ENCODE peak calls at places on chromosomes 1 and 21, in seven cellular contexts. C, R, P, A, Z, D and Q are unnamed samples.

GRCh38 chr1:53326598-53327182 is 1.2 kb downstream of the LRP8 start:
- DNase-seq in C (no peak), R (peak), P (no peak), A (no peak), Z (peak), D (no peak), Q (peak)

GRCh38 chr1:199735660-199736059 is 291.9 kb upstream of the NR5A2 start:
- DNase-seq in C (no peak), R (no peak), P (no peak), A (no peak), Z (no peak), D (no peak), Q (no peak)

GRCh38 chr1:71650126-71650525 is 569.3 kb upstream of the ZRANB2 start:
- DNase-seq in C (no peak), R (no peak), P (no peak), A (no peak), Z (no peak), D (no peak), Q (no peak)

GRCh38 chr1:117655220-117655577 is 49.4 kb downstream of the TENT5C start:
- DNase-seq in C (no peak), R (no peak), P (no peak), A (no peak), Z (no peak), D (no peak), Q (no peak)

GRCh38 chr1:167472729-167473529 is 45.4 kb downstream of the CD247 start:
- DNase-seq in C (no peak), R (no peak), P (no peak), A (no peak), Z (no peak), D (no peak), Q (no peak)

GRCh38 chr1:37958690-37959089 is 11.8 kb upstream of the INPP5B start:
- DNase-seq in C (no peak), R (no peak), P (peak), A (no peak), Z (no peak), D (peak), Q (peak)

GRCh38 chr21:39169906-39170305 is 13.3 kb downstream of the PSMG1 start:
- DNase-seq in C (no peak), R (no peak), P (no peak), A (no peak), Z (no peak), D (no peak), Q (no peak)

GRCh38 chr1:241411056-241411775 is 54.2 kb upstream of the RGS7 start:
- DNase-seq in C (no peak), R (no peak), P (peak), A (no peak), Z (no peak), D (peak), Q (peak)

GRCh38 chr21:37536616-37537278 is 170.2 kb downstream of the DYRK1A start:
- DNase-seq in C (no peak), R (peak), P (no peak), A (no peak), Z (no peak), D (no peak), Q (no peak)

GRCh38 chr1:21325231-21325718 is 35.0 kb upstream of the ECE1 start:
- DNase-seq in C (no peak), R (no peak), P (peak), A (peak), Z (no peak), D (no peak), Q (no peak)

GRCh38 chr1:18166929-18167328 is 59.3 kb downstream of the IGSF21 start:
- DNase-seq in C (no peak), R (no peak), P (no peak), A (no peak), Z (no peak), D (no peak), Q (no peak)

GRCh38 chr1:234326493-234327366 is 46.5 kb upstream of the COA6 start:
- DNase-seq in C (peak), R (peak), P (peak), A (peak), Z (peak), D (peak), Q (peak)

GRCh38 chr1:18199462-18199861 is 91.9 kb downstream of the IGSF21 start:
- DNase-seq in C (no peak), R (no peak), P (no peak), A (no peak), Z (no peak), D (no peak), Q (no peak)

GRCh38 chr1:119731741-119732430 is 20.2 kb downstream of the PHGDH start:
- DNase-seq in C (no peak), R (no peak), P (peak), A (no peak), Z (no peak), D (no peak), Q (no peak)

GRCh38 chr1:162285149-162285561 is 91.5 kb downstream of the SPATA46 start:
- DNase-seq in C (no peak), R (no peak), P (peak), A (no peak), Z (peak), D (no peak), Q (no peak)

GRCh38 chr1:155871390-155871789 is 12.0 kb downstream of the SYT11 start:
- DNase-seq in C (no peak), R (no peak), P (no peak), A (no peak), Z (no peak), D (no peak), Q (no peak)